ENCODE peak calls at places on chromosomes 12 and 14, in six cellular contexts. M, A, X, K, H and I are unnamed samples.

GRCh38 chr14:96053600-96054381 is 14.6 kb downstream of the C14orf132 start:
- DNase-seq in M (peak), A (no peak), X (no peak), K (peak), H (peak), I (no peak)

GRCh38 chr12:6563448-6564050 is 4.5 kb downstream of the NOP2 start:
- DNase-seq in M (peak), A (peak), X (peak), K (peak), H (peak), I (no peak)

GRCh38 chr12:29148958-29149690 is at the start of gene FAR2:
- DNase-seq in M (no peak), A (peak), X (peak), K (peak), H (peak), I (peak)

GRCh38 chr12:115338566-115339294 is 654.8 kb upstream of the TBX3 start:
- DNase-seq in M (no peak), A (no peak), X (no peak), K (no peak), H (peak), I (no peak)

GRCh38 chr14:90883782-90884181 is 67.6 kb upstream of the TTC7B start:
- DNase-seq in M (peak), A (no peak), X (no peak), K (no peak), H (peak), I (no peak)

GRCh38 chr12:27841392-27841882 is 61.4 kb upstream of the MANSC4 start:
- DNase-seq in M (peak), A (no peak), X (no peak), K (no peak), H (peak), I (no peak)

GRCh38 chr12:8644345-8645248 is 18.0 kb downstream of the MFAP5 start:
- DNase-seq in M (no peak), A (no peak), X (no peak), K (no peak), H (no peak), I (peak)

GRCh38 chr14:68441532-68441931 is 351.3 kb downstream of the ZFP36L1 start:
- DNase-seq in M (no peak), A (no peak), X (no peak), K (no peak), H (no peak), I (no peak)

GRCh38 chr12:91582799-91583198 is 400.2 kb upstream of the DCN start:
- DNase-seq in M (no peak), A (no peak), X (no peak), K (no peak), H (no peak), I (no peak)

GRCh38 chr12:25328082-25328712 is 77.5 kb upstream of the KRAS start:
- DNase-seq in M (peak), A (no peak), X (no peak), K (no peak), H (peak), I (no peak)

GRCh38 chr14:61472801-61473376 is 151.5 kb downstream of the PRKCH start:
- DNase-seq in M (peak), A (no peak), X (no peak), K (no peak), H (peak), I (no peak)

DNA sequence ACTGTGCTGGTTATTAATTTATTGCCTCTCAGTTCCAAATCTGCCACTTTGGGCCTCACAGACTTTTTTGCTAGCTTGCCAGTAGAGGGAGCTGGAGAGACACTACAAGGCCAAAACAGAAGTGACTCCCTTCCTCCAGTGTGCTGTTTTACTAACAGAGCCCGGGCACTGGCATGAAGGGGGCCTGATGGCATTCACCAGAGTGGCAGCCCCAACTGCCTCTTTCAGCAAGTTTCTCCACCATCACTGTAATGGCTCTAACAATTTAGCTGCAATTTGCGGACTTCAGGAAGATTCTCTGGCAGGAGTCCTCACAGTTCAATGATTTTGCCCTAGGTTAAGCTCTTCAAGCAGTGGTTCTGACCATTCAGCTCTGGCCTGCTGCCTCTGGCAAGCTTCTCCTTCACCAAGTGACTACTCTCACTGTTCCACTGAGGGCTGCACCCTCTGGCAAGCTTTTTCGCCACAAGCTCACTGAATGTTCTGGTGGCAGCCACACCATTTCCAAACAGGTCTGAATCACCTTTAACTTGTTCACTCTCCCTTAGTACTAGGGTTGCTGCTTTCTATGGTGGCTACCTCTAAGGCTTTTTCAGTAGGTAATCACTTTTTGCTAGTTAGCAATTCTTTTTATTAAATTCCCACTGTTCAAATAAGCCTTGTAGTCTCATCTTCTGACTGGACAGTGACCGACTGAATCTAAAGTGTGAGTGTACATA is 104.9 kb downstream of the ZC3H14 start:
- DNase-seq in M (peak), A (peak), X (peak), K (peak), H (peak), I (peak)
- H2AK5ac ChIP-seq in M (peak), A (no peak), X (no peak), K (no peak), H (no peak), I (no peak)

DNA sequence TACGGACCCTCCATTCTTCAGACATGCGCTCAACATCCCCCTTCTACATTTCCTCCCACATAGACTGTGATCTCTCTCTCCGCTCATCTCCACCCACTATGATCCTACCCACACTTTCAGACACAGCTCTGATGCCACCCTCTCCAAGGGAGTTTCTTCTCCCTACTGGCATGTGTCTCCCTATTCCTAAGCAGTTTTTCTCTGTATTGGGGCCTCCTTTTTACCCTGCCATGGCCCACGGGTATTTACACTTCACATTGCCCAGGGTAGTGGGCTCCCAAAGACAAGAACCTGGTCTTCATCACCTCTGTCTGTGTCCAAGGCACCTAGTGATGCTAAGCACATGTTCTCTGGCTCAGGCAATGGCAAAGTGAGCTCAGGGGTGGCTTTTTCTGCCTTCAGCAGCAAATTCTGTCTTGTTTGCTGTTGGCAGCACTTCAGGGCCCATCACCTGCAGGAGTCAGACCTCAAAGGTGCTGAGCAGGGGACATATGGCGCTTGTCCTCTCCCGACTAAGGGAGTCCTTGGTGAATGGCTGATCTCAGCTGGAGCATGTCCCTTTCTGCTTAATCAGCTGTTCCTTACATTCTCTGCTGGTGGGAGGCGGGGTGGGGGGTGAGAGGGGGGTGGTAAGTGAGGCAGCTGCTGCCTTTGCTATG is 256.7 kb downstream of the PCNX1 start:
- DNase-seq in M (no peak), A (no peak), X (no peak), K (no peak), H (no peak), I (no peak)
- H3K9ac ChIP-seq in M (no peak), A (no peak), X (no peak), K (no peak), H (no peak), I (no peak)

DNA sequence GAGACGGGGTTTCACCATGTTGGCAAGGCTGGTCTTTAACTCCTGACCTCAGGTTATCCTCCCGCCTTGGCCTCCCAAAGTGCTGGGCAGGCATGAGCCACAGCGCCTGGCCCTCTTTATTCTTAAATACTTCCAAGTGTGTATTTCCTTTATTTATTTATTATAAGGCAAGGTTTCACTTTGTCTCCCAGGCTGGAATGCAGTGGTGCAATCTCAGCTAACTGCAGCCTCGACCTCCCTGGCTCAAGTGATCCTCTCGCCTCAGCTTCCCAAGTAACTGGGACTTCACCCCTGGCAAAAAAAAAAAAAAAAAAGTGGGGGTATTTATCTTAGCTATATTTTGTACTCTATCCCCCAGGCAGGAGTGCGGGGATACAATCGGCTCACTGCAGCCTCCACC is 6.8 kb downstream of the FAM216A start:
- DNase-seq in M (peak), A (no peak), X (no peak), K (peak), H (peak), I (no peak)
- H3K14ac ChIP-seq in M (no peak), A (no peak), X (no peak), K (no peak), H (no peak), I (no peak)

GRCh38 chr12:93090768-93091172 is 161.7 kb upstream of the EEA1 start:
- DNase-seq in M (peak), A (no peak), X (no peak), K (no peak), H (peak), I (no peak)

GRCh38 chr12:93092559-93092945 is 163.5 kb upstream of the EEA1 start:
- DNase-seq in M (no peak), A (no peak), X (no peak), K (no peak), H (no peak), I (no peak)

GRCh38 chr12:93093243-93093642 is 164.1 kb upstream of the EEA1 start:
- DNase-seq in M (no peak), A (no peak), X (no peak), K (no peak), H (no peak), I (no peak)

GRCh38 chr12:93089805-93090569 is 160.9 kb upstream of the EEA1 start:
- DNase-seq in M (peak), A (no peak), X (no peak), K (no peak), H (peak), I (peak)

GRCh38 chr12:93091851-93092558 is 162.9 kb upstream of the EEA1 start:
- DNase-seq in M (no peak), A (no peak), X (no peak), K (no peak), H (no peak), I (no peak)
- H2AK5ac ChIP-seq in M (peak), A (no peak), X (no peak), K (no peak), H (peak), I (no peak)

GRCh38 chr14:20498622-20499021 is 6.7 kb upstream of the RNASE10 start:
- DNase-seq in M (no peak), A (no peak), X (no peak), K (no peak), H (no peak), I (no peak)

GRCh38 chr14:20493634-20494033 is 11.7 kb upstream of the RNASE10 start:
- DNase-seq in M (no peak), A (no peak), X (no peak), K (no peak), H (no peak), I (no peak)

GRCh38 chr14:20492486-20492885 is 12.9 kb upstream of the RNASE10 start:
- DNase-seq in M (peak), A (no peak), X (no peak), K (no peak), H (no peak), I (no peak)

GRCh38 chr14:20499108-20499507 is 6.2 kb upstream of the RNASE10 start:
- DNase-seq in M (no peak), A (no peak), X (peak), K (no peak), H (no peak), I (no peak)

DNA sequence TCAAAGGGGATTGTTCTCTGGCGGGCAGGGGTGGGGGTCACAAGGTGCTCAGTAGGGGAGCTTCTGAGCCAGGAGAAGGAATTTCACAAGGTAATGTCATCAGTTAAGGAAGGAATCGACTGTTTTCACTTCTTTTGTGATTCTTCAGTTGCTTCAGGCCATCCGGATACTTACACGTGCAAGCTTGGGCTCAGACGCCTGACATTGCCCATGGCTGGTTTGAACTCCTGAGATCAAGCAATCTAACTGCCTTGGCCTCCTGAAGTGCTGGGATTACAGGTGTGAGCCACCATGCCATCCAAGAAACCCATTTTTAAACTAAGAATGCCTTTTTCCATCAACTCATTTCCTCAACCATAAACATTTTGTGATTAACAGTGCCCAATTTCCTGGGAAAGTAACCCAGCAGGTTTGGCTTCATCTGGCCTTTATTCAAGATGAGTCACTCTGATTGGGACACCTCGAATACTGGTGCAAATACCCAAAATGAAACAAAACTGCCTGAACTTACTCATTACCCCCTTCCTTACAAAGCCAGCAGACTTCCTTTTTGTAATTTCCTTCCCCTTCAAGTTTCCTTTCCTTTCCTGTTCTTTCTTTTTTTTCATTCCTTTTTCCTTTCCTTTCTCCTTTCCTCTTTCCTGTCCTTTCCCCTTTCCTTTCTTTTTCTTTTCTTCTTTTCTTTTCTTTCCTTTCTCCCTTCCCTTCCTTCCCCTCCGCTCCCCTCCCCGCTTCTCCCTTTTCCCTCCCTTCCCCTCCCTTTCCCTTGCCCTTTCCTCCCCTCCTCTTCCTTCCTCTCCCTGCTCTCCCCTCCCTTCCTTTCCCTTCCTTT is 10.2 kb upstream of the RNASE10 start:
- DNase-seq in M (peak), A (no peak), X (peak), K (no peak), H (no peak), I (peak)
- H3K9ac ChIP-seq in M (no peak), A (no peak), X (no peak), K (no peak), H (no peak), I (no peak)

GRCh38 chr12:74602881-74603523 is 65.4 kb downstream of the ATXN7L3B start:
- DNase-seq in M (no peak), A (no peak), X (no peak), K (no peak), H (no peak), I (no peak)

GRCh38 chr12:74598819-74599218 is 61.2 kb downstream of the ATXN7L3B start:
- DNase-seq in M (no peak), A (no peak), X (no peak), K (no peak), H (no peak), I (no peak)

GRCh38 chr12:74599932-74600331 is 62.3 kb downstream of the ATXN7L3B start:
- DNase-seq in M (no peak), A (no peak), X (no peak), K (no peak), H (no peak), I (no peak)
- H3K14ac ChIP-seq in M (no peak), A (no peak), X (no peak), K (no peak), H (no peak), I (no peak)

GRCh38 chr12:109883429-109883828 is 3.1 kb upstream of the GLTP start:
- DNase-seq in M (no peak), A (no peak), X (no peak), K (no peak), H (no peak), I (no peak)

GRCh38 chr12:109880938-109881337 is 597 bp upstream of the GLTP start:
- DNase-seq in M (no peak), A (no peak), X (no peak), K (no peak), H (no peak), I (peak)

GRCh38 chr12:109880049-109880931 is at the start of gene GLTP:
- DNase-seq in M (peak), A (peak), X (peak), K (peak), H (peak), I (peak)

GRCh38 chr12:109879332-109880048 is 851 bp downstream of the GLTP start:
- DNase-seq in M (no peak), A (no peak), X (no peak), K (peak), H (peak), I (no peak)

GRCh38 chr12:109881752-109882151 is 1.4 kb upstream of the GLTP start:
- DNase-seq in M (no peak), A (no peak), X (no peak), K (no peak), H (no peak), I (no peak)
- H2AK5ac ChIP-seq in M (peak), A (no peak), X (no peak), K (peak), H (no peak), I (no peak)

GRCh38 chr12:81077686-81078441 is at the start of gene ACSS3:
- DNase-seq in M (no peak), A (peak), X (peak), K (peak), H (peak), I (no peak)

GRCh38 chr12:81075539-81075938 is 2.3 kb upstream of the ACSS3 start:
- DNase-seq in M (no peak), A (no peak), X (no peak), K (no peak), H (no peak), I (no peak)

GRCh38 chr12:81078469-81079196 is 754 bp downstream of the ACSS3 start:
- DNase-seq in M (peak), A (no peak), X (no peak), K (no peak), H (peak), I (no peak)

GRCh38 chr12:81079280-81080076 is 1.6 kb downstream of the ACSS3 start:
- DNase-seq in M (no peak), A (no peak), X (no peak), K (no peak), H (no peak), I (no peak)

DNA sequence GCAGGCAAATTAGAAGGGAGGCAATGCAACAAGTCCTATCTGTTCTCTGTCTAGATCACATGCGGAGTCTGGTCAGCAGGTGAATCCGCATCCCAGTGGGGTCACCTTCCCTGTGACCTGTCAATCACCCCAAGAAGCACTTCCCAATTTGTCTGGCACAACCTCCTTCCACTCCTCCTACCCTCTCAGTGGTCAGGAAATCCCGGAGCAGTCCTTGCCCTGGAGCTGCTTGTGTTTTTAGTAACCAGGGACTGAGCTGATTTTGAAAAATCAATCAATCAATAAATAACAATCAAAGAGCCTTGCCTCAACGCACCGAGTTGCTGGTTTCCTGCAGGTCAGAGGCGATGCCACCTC is 572 bp upstream of the ACSS3 start:
- DNase-seq in M (no peak), A (peak), X (peak), K (no peak), H (peak), I (no peak)
- H3K9ac ChIP-seq in M (peak), A (no peak), X (peak), K (no peak), H (peak), I (peak)

DNA sequence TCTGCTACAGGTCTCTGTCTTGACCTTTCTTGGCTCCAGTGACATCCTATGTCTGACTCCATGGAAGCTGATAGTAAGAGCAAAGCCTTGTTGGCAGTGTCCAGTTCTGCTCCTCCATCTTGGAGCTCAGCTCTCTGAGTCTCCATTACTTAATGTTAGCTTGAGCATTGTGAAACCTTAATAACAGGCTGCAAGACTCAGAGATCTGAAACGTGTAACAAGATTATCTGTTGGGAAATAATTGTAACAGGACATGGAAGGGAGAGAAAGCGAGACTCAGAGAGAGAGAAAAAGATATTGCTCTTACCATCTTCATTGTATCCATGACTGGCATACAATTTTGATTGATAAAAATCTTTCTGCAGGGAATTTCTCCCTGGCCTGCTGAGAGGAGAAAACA is 1365.7 kb downstream of the AACS start:
- DNase-seq in M (no peak), A (no peak), X (no peak), K (no peak), H (no peak), I (no peak)
- H3K14ac ChIP-seq in M (no peak), A (no peak), X (no peak), K (no peak), H (no peak), I (no peak)